ENCODE peak calls at places on chromosomes 3 and 15, in seven cellular contexts. Q is fibroblast of lung, C is uterus, U is suprapubic skin, M is lung, V is ascending aorta, L is brain microvascular endothelial cell. E is an unnamed sample.

GRCh38 chr3:53821631-53822068 is 24.6 kb downstream of the CHDH start:
- DNase-seq in C (no peak), M (no peak), V (no peak), L (no peak), Q (peak; percentile 24), U (no peak), E (no peak)

GRCh38 chr3:51675201-51675611 is 4.2 kb downstream of the TEX264 start:
- DNase-seq in Q (peak; percentile 68), V (no peak), L (no peak), C (no peak), M (no peak), U (peak; percentile 38), E (no peak)

GRCh38 chr3:111910806-111911205 is 51.7 kb downstream of the PHLDB2 start:
- DNase-seq in M (no peak), Q (peak; percentile 97), C (no peak), U (no peak), L (peak; percentile 81), V (no peak), E (no peak)

GRCh38 chr15:41502787-41503668 is 9.4 kb downstream of the ITPKA start:
- DNase-seq in V (no peak), Q (no peak), C (no peak), L (no peak), U (no peak), M (no peak), E (no peak)

GRCh38 chr15:64284037-64284436 is 71.9 kb downstream of the CSNK1G1 start:
- DNase-seq in Q (peak; percentile 59), V (no peak), L (peak; percentile 24), C (no peak), M (no peak), U (no peak), E (no peak)

GRCh38 chr3:187085021-187085666 is 54.2 kb downstream of the RPL39L start:
- DNase-seq in L (no peak), U (no peak), C (no peak), Q (no peak), V (no peak), M (peak; percentile 21), E (peak; percentile 51)

GRCh38 chr15:70974004-70974832 is 81.6 kb downstream of the LRRC49 start:
- DNase-seq in C (no peak), M (no peak), Q (peak; percentile 58), V (no peak), L (peak; percentile 16), U (no peak), E (peak; percentile 48)

GRCh38 chr15:32869814-32870213 is 152.0 kb downstream of the GREM1 start:
- DNase-seq in Q (no peak), L (no peak), M (no peak), V (no peak), C (no peak), U (no peak), E (no peak)

GRCh38 chr3:11090551-11090950 is 63.7 kb upstream of the HRH1 start:
- DNase-seq in Q (no peak), L (no peak), V (no peak), C (no peak), U (no peak), M (no peak), E (no peak)

GRCh38 chr3:33037479-33037878 is 59.5 kb downstream of the GLB1 start:
- DNase-seq in M (no peak), Q (no peak), L (no peak), V (no peak), C (no peak), U (no peak), E (no peak)

GRCh38 chr3:129282727-129283327 is 4.2 kb downstream of the HMCES start:
- DNase-seq in C (no peak), V (no peak), M (no peak), L (no peak), Q (peak; percentile 81), U (no peak), E (peak; percentile 46)

DNA sequence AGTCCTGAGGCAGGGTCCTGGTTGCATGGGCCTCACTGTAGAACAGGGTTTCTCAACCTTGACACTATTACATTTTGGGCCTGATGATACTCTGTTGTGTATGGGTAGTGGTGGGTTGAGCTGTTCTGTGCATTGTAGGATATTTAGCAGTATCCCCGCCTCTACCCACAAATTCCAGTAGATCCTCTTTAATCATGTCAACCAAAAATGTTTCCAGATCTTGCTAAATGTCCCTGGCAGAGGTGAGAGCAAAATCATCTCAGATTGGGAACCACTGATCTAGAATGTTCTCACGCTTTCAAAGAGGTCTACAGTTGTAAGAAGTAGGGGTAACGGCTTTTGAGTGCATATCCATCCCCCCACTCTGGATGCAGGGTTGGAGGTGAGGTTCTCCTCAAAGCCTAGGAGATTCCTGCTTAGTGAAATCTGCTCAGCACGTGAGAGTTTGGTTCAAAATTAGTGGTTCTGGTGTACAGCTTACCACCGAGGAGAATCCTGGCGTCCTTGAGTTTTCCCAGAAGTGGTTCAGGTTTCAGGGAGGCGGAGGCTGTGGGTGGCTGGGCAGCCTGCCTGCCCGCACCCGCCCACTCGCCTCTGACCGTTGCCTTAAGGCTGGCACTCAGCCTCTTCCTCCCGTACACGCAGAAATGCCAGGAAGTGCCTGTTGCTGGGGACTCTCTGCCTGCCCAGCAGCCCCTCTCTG is 5.3 kb downstream of the ACVR2B start:
- DNase-seq in U (no peak), L (no peak), Q (peak; percentile 67), V (no peak), C (peak; percentile 51), M (peak; percentile 69), E (no peak)
- H3K27ac ChIP-seq in U (no peak overlapping the region), L (no peak overlapping the region), Q (no peak overlapping the region), V (peak overlapping the region; percentile 77), C (peak overlapping the region; percentile 42), M (no peak overlapping the region), E (no peak overlapping the region)

GRCh38 chr3:42023380-42023779 is 61.5 kb upstream of the ULK4 start:
- DNase-seq in Q (no peak), U (no peak), V (no peak), M (no peak), C (no peak), L (no peak), E (no peak)
- H3K4me3 ChIP-seq in Q (no peak overlapping the region), U (no peak overlapping the region), V (no peak overlapping the region), M (no peak overlapping the region), C (no peak overlapping the region), L (no peak overlapping the region), E (no peak overlapping the region)

GRCh38 chr3:61452536-61452991 is 108.8 kb upstream of the PTPRG start:
- DNase-seq in L (peak; percentile 41), V (no peak), U (no peak), Q (peak; percentile 36), M (no peak), C (no peak), E (no peak)
- H3K27ac ChIP-seq in L (no peak overlapping the region), V (no peak overlapping the region), U (no peak overlapping the region), Q (peak overlapping the region; percentile 50), M (no peak overlapping the region), C (no peak overlapping the region), E (no peak overlapping the region)

GRCh38 chr3:185502987-185503386 is 4.2 kb upstream of the TMEM41A start:
- DNase-seq in M (no peak), U (no peak), Q (no peak), V (no peak), L (no peak), C (no peak), E (no peak)

GRCh38 chr3:185504636-185505035 is 5.8 kb upstream of the TMEM41A start:
- DNase-seq in U (no peak), Q (no peak), C (no peak), L (no peak), M (no peak), V (no peak), E (no peak)

GRCh38 chr3:185507883-185508282 is 9.0 kb upstream of the TMEM41A start:
- DNase-seq in C (no peak), U (no peak), V (no peak), M (no peak), Q (no peak), L (no peak), E (no peak)

GRCh38 chr3:185498503-185499396 is at the start of gene TMEM41A:
- DNase-seq in U (peak; percentile 96), M (peak; percentile 95), L (peak; percentile 93), C (peak; percentile 92), V (peak; percentile 38), Q (peak; percentile 86), E (peak; percentile 95)

GRCh38 chr3:185503467-185503975 is 4.7 kb upstream of the TMEM41A start:
- DNase-seq in L (no peak), Q (no peak), V (no peak), C (no peak), M (no peak), U (no peak), E (no peak)
- H3K4me3 ChIP-seq in L (no peak overlapping the region), Q (no peak overlapping the region), V (no peak overlapping the region), C (no peak overlapping the region), M (no peak overlapping the region), U (no peak overlapping the region), E (no peak overlapping the region)

DNA sequence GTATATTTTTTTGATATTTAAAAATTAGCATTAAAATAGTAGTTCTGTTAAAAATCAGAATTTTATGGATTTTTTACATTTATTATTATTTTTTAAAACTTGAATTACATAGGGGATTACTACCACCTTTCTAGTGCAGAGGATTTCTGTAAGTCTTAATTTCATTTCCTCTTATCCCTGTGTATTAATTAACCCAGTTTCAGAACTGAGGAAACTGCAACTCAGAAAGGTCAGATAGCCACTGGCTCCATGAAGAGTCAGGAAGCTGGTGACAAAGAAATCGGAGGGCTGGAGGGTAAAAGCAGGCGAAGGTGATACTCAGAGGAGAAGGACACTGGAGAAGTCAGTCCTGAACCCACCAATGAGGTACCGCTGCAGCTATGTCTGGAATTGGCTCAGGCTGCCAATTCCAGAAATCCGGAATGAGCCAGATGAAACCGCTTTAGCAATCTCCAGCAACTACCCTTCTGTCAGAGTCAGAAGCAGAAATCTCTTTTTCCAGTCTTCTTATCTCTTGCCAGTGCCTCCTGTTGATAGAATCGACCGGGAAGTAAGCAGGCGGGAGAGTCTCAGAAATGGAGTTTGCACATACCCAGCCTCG is 308.5 kb downstream of the SV2B start:
- DNase-seq in V (no peak), Q (peak; percentile 60), M (no peak), C (no peak), L (no peak), U (no peak), E (no peak)
- H3K27ac ChIP-seq in V (no peak overlapping the region), Q (no peak overlapping the region), M (peak overlapping the region; percentile 22), C (no peak overlapping the region), L (no peak overlapping the region), U (no peak overlapping the region), E (no peak overlapping the region)